ENCODE peak calls at places on chromosomes 2 and 18, in six cellular contexts. N is stomach, K is heart left ventricle, H is colonic mucosa, B is astrocyte, U is tibial artery. D is an unnamed sample.
A peak's percentile ranks its signal among the peaks of the same experiment; 100 is the strongest.

GRCh38 chr2:96111823-96112500 is 4.4 kb downstream of the ADRA2B start:
- DNase-seq in H (no peak), U (peak; percentile 53), B (no peak), N (no peak), K (peak; percentile 15), D (no peak)

GRCh38 chr2:67067656-67068055 is 329.5 kb upstream of the ETAA1 start:
- DNase-seq in N (no peak), H (no peak), B (no peak), K (no peak), U (no peak), D (no peak)

GRCh38 chr2:105912081-105912480 is 167.4 kb downstream of the NCK2 start:
- DNase-seq in U (no peak), B (no peak), N (no peak), H (no peak), K (no peak), D (no peak)

GRCh38 chr2:174334781-174335604 is at the start of gene SP9:
- DNase-seq in U (no peak), N (no peak), K (no peak), B (peak; percentile 60), H (no peak), D (no peak)

GRCh38 chr18:64009305-64009704 is 39.4 kb downstream of the SERPINB8 start:
- DNase-seq in H (no peak), B (no peak), N (no peak), K (no peak), U (no peak), D (no peak)

GRCh38 chr2:77458216-77458615 is 64.0 kb downstream of the LRRTM4 start:
- DNase-seq in U (no peak), K (peak; percentile 37), N (no peak), B (no peak), H (no peak), D (no peak)

GRCh38 chr2:236264256-236264655 is at the start of gene ASB18:
- DNase-seq in H (no peak), B (no peak), U (no peak), N (no peak), K (peak; percentile 86), D (no peak)

GRCh38 chr2:169916623-169917022 is 89.4 kb downstream of the UBR3 start:
- DNase-seq in U (no peak), N (no peak), K (no peak), B (no peak), H (no peak), D (no peak)

GRCh38 chr2:212898011-212898410 is 253.4 kb downstream of the IKZF2 start:
- DNase-seq in U (no peak), N (no peak), H (no peak), K (no peak), B (no peak), D (no peak)

GRCh38 chr2:128378231-128379020 is 59.8 kb upstream of the HS6ST1 start:
- DNase-seq in B (no peak), N (peak; percentile 23), K (no peak), H (no peak), U (peak; percentile 63), D (no peak)

GRCh38 chr18:55763805-55764204 is 175.8 kb upstream of the TCF4 start:
- DNase-seq in H (no peak), U (no peak), B (no peak), K (no peak), N (no peak), D (no peak)

GRCh38 chr18:55768255-55768654 is 180.3 kb upstream of the TCF4 start:
- DNase-seq in H (no peak), B (no peak), N (no peak), K (no peak), U (no peak), D (no peak)

GRCh38 chr18:55763298-55763697 is 175.3 kb upstream of the TCF4 start:
- DNase-seq in H (no peak), U (no peak), B (peak; percentile 87), K (no peak), N (no peak), D (no peak)

GRCh38 chr18:55764382-55764781 is 176.4 kb upstream of the TCF4 start:
- DNase-seq in B (no peak), K (no peak), U (no peak), N (no peak), H (no peak), D (no peak)

DNA sequence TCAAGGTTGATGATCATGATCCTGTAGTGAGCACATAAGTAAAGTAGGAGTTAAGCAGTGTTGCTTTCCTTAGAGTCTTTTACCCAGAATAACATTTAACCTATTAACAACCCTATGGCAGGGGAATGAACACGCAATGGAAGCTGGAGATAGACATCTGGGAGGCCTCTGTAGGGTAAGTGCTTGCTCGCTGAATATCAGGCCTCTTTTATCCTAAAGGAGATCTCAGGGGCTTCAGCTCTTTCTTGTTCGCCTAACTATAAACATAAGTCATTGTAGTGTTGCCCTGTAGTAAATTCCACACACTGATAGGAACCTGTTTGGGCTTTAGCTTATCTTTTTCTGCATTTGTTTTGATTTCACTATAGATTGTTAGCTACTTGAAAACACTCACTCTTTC is 174.4 kb upstream of the TCF4 start:
- DNase-seq in K (no peak), U (no peak), B (no peak), H (no peak), N (no peak), D (no peak)
- H3K27ac ChIP-seq in K (no peak overlapping the region), U (no peak overlapping the region), B (no peak overlapping the region), H (no peak overlapping the region), N (no peak overlapping the region), D (no peak overlapping the region)

GRCh38 chr2:239828192-239828972 is 196.8 kb downstream of the NDUFA10 start:
- DNase-seq in H (peak; percentile 9), N (peak; percentile 13), K (peak; percentile 20), B (no peak), U (peak; percentile 58), D (no peak)
- H3K4me1 ChIP-seq in H (no peaks in the 10 kb centered on the region), N (peaks cover 18% of the 10 kb centered on the region), K (no peaks in the 10 kb centered on the region), B (no peaks in the 10 kb centered on the region), U (no peaks in the 10 kb centered on the region), D (peaks cover 20% of the 10 kb centered on the region)

GRCh38 chr2:10721344-10722251 is at the start of gene ATP6V1C2:
- DNase-seq in B (no peak), U (no peak), K (no peak), N (peak; percentile 78), H (peak; percentile 73), D (no peak)
- TF ChIP-seq CTCF in B (no peak), U (no peak), K (no peak), N (no peak), H (no peak), D (no peak)

DNA sequence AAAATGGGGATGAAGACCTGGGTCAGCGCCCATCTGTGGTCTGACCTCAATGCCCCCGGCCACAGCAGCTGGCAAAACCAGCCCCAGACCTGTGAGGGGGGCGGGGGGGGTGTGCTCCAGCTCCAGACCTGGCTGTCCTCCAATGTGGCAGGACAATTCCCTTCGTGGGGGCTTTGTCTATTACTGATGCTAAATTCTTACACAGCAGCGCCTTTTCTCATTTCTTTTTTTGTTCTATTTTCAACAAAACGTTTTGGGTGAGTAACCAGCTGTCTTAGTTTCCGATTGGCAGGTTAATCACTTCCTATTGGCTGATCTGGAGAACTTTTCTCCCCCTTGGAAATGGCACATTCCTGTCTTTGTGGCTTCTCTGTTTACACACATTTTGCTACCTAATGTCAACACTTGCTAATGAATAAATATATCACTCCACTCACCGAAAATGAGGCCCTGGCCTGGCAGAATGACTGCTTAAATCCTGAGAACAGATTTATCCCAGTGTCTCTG is 4.4 kb downstream of the SMAD7 start:
- DNase-seq in K (no peak), N (peak; percentile 69), H (no peak), B (peak; percentile 89), U (no peak), D (no peak)
- H3K27ac ChIP-seq in K (peak overlapping the region; percentile 98), N (peak overlapping the region; percentile 100), H (no peak overlapping the region), B (peak overlapping the region; percentile 89), U (peak overlapping the region; percentile 99), D (peak overlapping the region; percentile 97)

DNA sequence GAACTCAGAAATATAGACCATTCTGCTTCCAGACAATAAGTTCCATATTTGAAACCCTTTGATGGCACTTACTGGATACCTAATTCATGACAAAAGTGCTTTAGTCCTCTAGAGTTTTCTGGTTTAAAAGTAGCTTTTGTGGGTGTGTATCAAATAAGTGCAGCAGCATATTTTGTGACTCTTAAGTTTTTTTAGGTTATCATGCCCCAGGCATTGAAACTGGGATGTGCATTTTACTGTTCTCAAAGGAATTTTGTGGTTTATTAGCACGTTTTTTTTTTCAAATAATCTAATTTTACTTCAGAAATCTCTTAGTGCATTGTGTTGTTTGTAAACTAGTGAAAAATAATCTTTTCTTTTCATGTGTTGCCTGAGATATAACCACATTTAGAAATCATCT is 1.5 kb downstream of the XRCC5 start:
- DNase-seq in K (no peak), U (no peak), H (no peak), B (no peak), N (no peak), D (no peak)
- H3K4me1 ChIP-seq in K (peaks cover 38% of the 10 kb centered on the region), U (peaks cover 33% of the 10 kb centered on the region), H (no peaks in the 10 kb centered on the region), B (peaks cover 27% of the 10 kb centered on the region), N (peaks cover 61% of the 10 kb centered on the region), D (peaks cover 19% of the 10 kb centered on the region)

GRCh38 chr18:31610841-31611240 is 19.2 kb downstream of the TTR start:
- DNase-seq in H (peak; percentile 45), B (no peak), K (no peak), N (peak; percentile 57), U (no peak), D (no peak)
- TF ChIP-seq CTCF in H (peak; percentile 35), B (no peak), K (no peak), N (no peak), U (no peak), D (no peak)

GRCh38 chr2:218406949-218407703 is 7.5 kb downstream of the CTDSP1 start:
- DNase-seq in H (peak; percentile 87), N (peak; percentile 77), B (peak; percentile 49), K (peak; percentile 75), U (peak; percentile 90), D (peak; percentile 44)
- H3K27ac ChIP-seq in H (peak overlapping the region; percentile 84), N (peak overlapping the region; percentile 88), B (peak overlapping the region; percentile 59), K (peak overlapping the region; percentile 86), U (peak overlapping the region; percentile 89), D (peak overlapping the region; percentile 94)